ENCODE peak calls at places on chromosomes 6 and 20, in five cellular contexts. Q is Peyer's patch, L is A549, A is OCI-LY7, Z is GM23338. N is an unnamed sample.

GRCh38 chr6:41958022-41958856 is 16.6 kb upstream of the CCND3 start:
- DNase-seq in A (no peak), Q (no peak), Z (no peak), L (no peak), N (no peak)

GRCh38 chr6:39083111-39083702 is 31.8 kb downstream of the SAYSD1 start:
- DNase-seq in Z (no peak), A (no peak), L (no peak), Q (no peak), N (peak; percentile 13)

GRCh38 chr20:16125810-16126209 is 447.4 kb downstream of the KIF16B start:
- DNase-seq in Z (no peak), A (no peak), L (no peak), Q (no peak), N (no peak)

GRCh38 chr20:3380228-3381070 is 27.0 kb downstream of the DNAAF9 start:
- DNase-seq in Q (no peak), Z (no peak), L (no peak), A (no peak), N (no peak)

GRCh38 chr6:38370653-38371311 is 268.9 kb downstream of the BTBD9 start:
- DNase-seq in A (no peak), L (no peak), Z (no peak), Q (no peak), N (no peak)

GRCh38 chr6:34110610-34111009 is 35.3 kb downstream of the GRM4 start:
- DNase-seq in L (no peak), Q (no peak), Z (no peak), A (no peak), N (no peak)

GRCh38 chr6:121305957-121306607 is 28.2 kb downstream of the TBC1D32 start:
- DNase-seq in L (peak; percentile 46), Q (no peak), Z (peak; percentile 64), A (peak; percentile 30), N (no peak)

GRCh38 chr6:28648035-28648877 is 122.6 kb downstream of the GPX5 start:
- DNase-seq in Q (no peak), Z (peak; percentile 82), L (peak; percentile 79), A (peak; percentile 89), N (no peak)

GRCh38 chr6:64736421-64736950 is 970.5 kb downstream of the EYS start:
- DNase-seq in Q (no peak), Z (no peak), L (no peak), A (no peak), N (no peak)

GRCh38 chr20:25286917-25287316 is 39.0 kb downstream of the PYGB start:
- DNase-seq in Q (no peak), Z (no peak), L (no peak), A (no peak), N (no peak)

GRCh38 chr20:17571153-17571527 is 1.3 kb downstream of the DSTN start:
- DNase-seq in L (no peak), Z (no peak), Q (no peak), A (peak; percentile 35), N (no peak)

GRCh38 chr20:19890358-19891117 is 126.6 kb upstream of the NAA20 start:
- DNase-seq in Z (no peak), Q (no peak), A (no peak), L (peak; percentile 49), N (no peak)

GRCh38 chr6:107819976-107820551 is 4.0 kb downstream of the SCML4 start:
- DNase-seq in Z (peak; percentile 27), A (no peak), Q (peak; percentile 41), L (no peak), N (no peak)

GRCh38 chr6:15399651-15400470 is 154.0 kb downstream of the JARID2 start:
- DNase-seq in A (no peak), Q (peak; percentile 34), L (peak; percentile 24), Z (no peak), N (no peak)

GRCh38 chr6:164749126-164749758 is 560.2 kb downstream of the C6orf118 start:
- DNase-seq in L (peak; percentile 2), Q (no peak), A (no peak), Z (no peak), N (no peak)

GRCh38 chr6:15166121-15166520 is 79.7 kb upstream of the JARID2 start:
- DNase-seq in Q (no peak), A (no peak), Z (no peak), L (no peak), N (no peak)

GRCh38 chr20:8078528-8078914 is 53.5 kb upstream of the PLCB1 start:
- DNase-seq in L (peak; percentile 42), Z (no peak), Q (no peak), A (no peak), N (no peak)

GRCh38 chr6:25971187-25971811 is 8.7 kb downstream of the TRIM38 start:
- DNase-seq in L (peak; percentile 61), A (no peak), Q (no peak), Z (no peak), N (no peak)

GRCh38 chr20:37350655-37351574 is 5.0 kb downstream of the SRC start:
- DNase-seq in L (no peak), Q (no peak), Z (no peak), A (no peak), N (no peak)

GRCh38 chr6:39048481-39049399 is at the start of gene GLP1R:
- DNase-seq in L (no peak), Q (no peak), Z (peak; percentile 64), A (no peak), N (no peak)

GRCh38 chr6:87152528-87152950 is 2.8 kb upstream of the ZNF292 start:
- DNase-seq in L (no peak), Z (no peak), A (no peak), Q (no peak), N (no peak)

GRCh38 chr6:105431226-105431625 is 28.3 kb upstream of the PREP start:
- DNase-seq in Q (no peak), L (peak; percentile 61), A (peak; percentile 58), Z (peak; percentile 81), N (no peak)

GRCh38 chr20:64160536-64161495 is 3.4 kb upstream of the MYT1 start:
- DNase-seq in L (no peak), Q (no peak), Z (no peak), A (no peak), N (no peak)

GRCh38 chr6:52552278-52552643 is 24.6 kb downstream of the TRAM2 start:
- DNase-seq in Z (no peak), Q (peak; percentile 32), A (peak; percentile 88), L (no peak), N (no peak)

GRCh38 chr6:168116975-168117899 is 38.2 kb upstream of the FRMD1 start:
- DNase-seq in Z (no peak), L (no peak), A (no peak), Q (no peak), N (no peak)

GRCh38 chr6:39043776-39044175 is 4.8 kb upstream of the GLP1R start:
- DNase-seq in Q (no peak), L (no peak), Z (no peak), A (no peak), N (no peak)

GRCh38 chr6:135932651-135933050 is 81.2 kb downstream of the PDE7B start:
- DNase-seq in L (no peak), A (no peak), Q (no peak), Z (no peak), N (no peak)

GRCh38 chr6:35047265-35048011 is 93.7 kb downstream of the TCP11 start:
- DNase-seq in L (no peak), A (no peak), Q (no peak), Z (no peak), N (no peak)

GRCh38 chr6:12150812-12151432 is 138.8 kb downstream of the HIVEP1 start:
- DNase-seq in L (peak; percentile 48), Q (no peak), A (peak; percentile 47), Z (peak; percentile 75), N (no peak)

DNA sequence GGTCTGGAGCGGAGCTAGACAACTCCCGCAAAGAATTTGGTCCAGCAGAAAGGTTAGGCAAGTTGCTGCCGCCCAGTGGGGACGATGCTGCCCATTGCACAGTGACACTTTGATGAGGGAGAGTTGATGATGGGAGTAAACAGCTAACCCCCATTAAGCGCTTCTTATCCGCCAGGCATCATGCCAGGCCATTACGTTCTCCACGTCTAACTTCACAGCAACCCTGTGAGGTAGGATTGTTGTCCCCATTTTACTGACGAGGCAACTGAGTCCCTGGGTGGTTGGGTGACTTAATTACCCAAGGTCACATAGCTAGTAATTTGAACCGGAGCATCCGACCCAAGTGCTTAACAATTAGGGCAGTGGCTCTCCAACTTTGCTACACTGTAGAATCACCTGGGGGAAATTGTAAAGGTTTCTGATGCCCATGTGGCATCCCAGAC is 731 bp downstream of the RALGAPB start:
- DNase-seq in Q (no peak), Z (no peak), A (peak; percentile 16), L (peak; percentile 25), N (no peak)
- TF ChIP-seq CTCF in Q (no peak), Z (no peak), A (no peak), L (no peak), N (no peak)

DNA sequence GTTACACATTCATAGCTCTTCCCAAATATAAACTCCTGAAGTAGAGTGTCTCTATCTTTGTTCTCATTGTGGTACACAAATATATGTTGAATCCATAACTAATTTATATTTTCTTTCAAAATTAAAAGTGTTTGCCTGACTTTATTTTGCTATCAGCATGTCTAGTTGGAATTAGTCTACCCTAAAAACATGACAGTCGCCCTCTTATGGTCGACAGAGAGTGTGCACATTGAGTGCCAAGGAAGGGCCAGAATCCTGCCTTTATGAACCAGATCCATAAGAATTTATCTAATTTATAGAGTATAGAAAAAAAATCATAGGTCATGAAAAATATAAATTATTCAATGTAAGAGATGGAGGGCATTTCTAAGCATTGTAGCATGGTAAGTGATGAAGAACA is 12.3 kb upstream of the DEFB112 start:
- DNase-seq in Z (peak; percentile 52), Q (no peak), A (no peak), L (peak; percentile 7), N (no peak)
- TF ChIP-seq CTCF in Z (peak; percentile 70), Q (no peak), A (peak; percentile 76), L (no peak), N (no peak)

GRCh38 chr20:33709398-33709797 is 10.7 kb downstream of the PXMP4 start:
- DNase-seq in A (no peak), Q (no peak), L (no peak), Z (peak; percentile 50), N (no peak)
- TF ChIP-seq CTCF in A (no peak), Q (no peak), L (no peak), Z (no peak), N (no peak)

GRCh38 chr6:112030206-112030932 is 23.5 kb upstream of the CCN6 start:
- DNase-seq in A (no peak), Z (no peak), Q (no peak), L (no peak), N (no peak)
- TF ChIP-seq CTCF in A (no peak), Z (no peak), Q (no peak), L (no peak), N (no peak)

GRCh38 chr6:17984399-17984798 is 3.0 kb downstream of the KIF13A start:
- DNase-seq in A (no peak), Z (no peak), L (no peak), Q (no peak), N (no peak)
- TF ChIP-seq CTCF in A (no peak), Z (no peak), L (no peak), Q (no peak), N (no peak)